ENCODE peak calls at places on chromosome 1, in four cellular contexts. W is Kasumi-1; E is ELR; X is stimulated activated CD8-positive, alpha-beta memory T cell treated with anti-CD3 and anti-CD28 coated beads, Interleukin-15, amount 100 ng/mL, for 1 hour. U is an unnamed sample.

GRCh38 chr1:162498442-162498785 is 796 bp downstream of the UHMK1 start:
- DNase-seq in W (peak; percentile 58), E (peak; percentile 26), X (no peak), U (no peak)

GRCh38 chr1:43082701-43083100 is 89.4 kb downstream of the EBNA1BP2 start:
- DNase-seq in E (no peak), W (no peak), X (no peak), U (no peak)

GRCh38 chr1:50570064-50570463 is 146.8 kb upstream of the DMRTA2 start:
- DNase-seq in E (no peak), X (no peak), W (no peak), U (no peak)

GRCh38 chr1:169550294-169550693 is 36.0 kb downstream of the F5 start:
- DNase-seq in W (peak; percentile 77), X (no peak), E (peak; percentile 58), U (peak; percentile 57)

GRCh38 chr1:53982034-53982761 is 35.8 kb downstream of the LDLRAD1 start:
- DNase-seq in W (peak; percentile 43), E (peak; percentile 63), X (no peak), U (peak; percentile 70)

GRCh38 chr1:41662061-41662655 is 177.7 kb upstream of the EDN2 start:
- DNase-seq in W (peak; percentile 58), X (peak; percentile 44), E (peak; percentile 85), U (peak; percentile 68)

GRCh38 chr1:52288286-52288685 is 77.7 kb downstream of the CC2D1B start:
- DNase-seq in W (no peak), X (no peak), E (peak; percentile 77), U (no peak)

GRCh38 chr1:201481761-201482493 is 12.9 kb upstream of the PHLDA3 start:
- DNase-seq in X (peak; percentile 68), W (peak; percentile 83), E (peak; percentile 85), U (peak; percentile 87)

GRCh38 chr1:41639332-41639936 is 155.0 kb upstream of the EDN2 start:
- DNase-seq in E (peak; percentile 87), W (no peak), X (no peak), U (no peak)

GRCh38 chr1:116067564-116067887 is 43.7 kb upstream of the MAB21L3 start:
- DNase-seq in X (no peak), E (peak; percentile 84), W (no peak), U (no peak)

GRCh38 chr1:94707321-94708298 is 112.5 kb upstream of the SLC44A3 start:
- DNase-seq in X (no peak), W (no peak), E (no peak), U (no peak)

GRCh38 chr1:229874609-229875008 is 192.4 kb upstream of the GALNT2 start:
- DNase-seq in E (no peak), W (no peak), X (no peak), U (no peak)

GRCh38 chr1:210726621-210727020 is 397.9 kb downstream of the HHAT start:
- DNase-seq in E (peak; percentile 41), W (no peak), X (no peak), U (peak; percentile 25)

GRCh38 chr1:166974647-166975345 is 544 bp downstream of the ILDR2 start:
- DNase-seq in X (no peak), W (no peak), E (no peak), U (peak; percentile 33)

GRCh38 chr1:107512836-107513235 is 372.0 kb downstream of the NTNG1 start:
- DNase-seq in E (no peak), X (no peak), W (no peak), U (no peak)

GRCh38 chr1:244496186-244496585 is 35.1 kb downstream of the CATSPERE start:
- DNase-seq in X (no peak), W (no peak), E (no peak), U (no peak)

GRCh38 chr1:206572835-206573771 is 39.2 kb downstream of the EIF2D start:
- DNase-seq in X (no peak), W (peak; percentile 70), E (no peak), U (no peak)

GRCh38 chr1:29503441-29503840 is 267.1 kb downstream of the PTPRU start:
- DNase-seq in W (no peak), E (no peak), X (no peak), U (no peak)

GRCh38 chr1:224911217-224911616 is 18.3 kb upstream of the DNAH14 start:
- DNase-seq in W (no peak), X (no peak), E (no peak), U (no peak)

GRCh38 chr1:87826639-87827345 is 498.1 kb downstream of the LMO4 start:
- DNase-seq in X (no peak), E (peak; percentile 50), W (no peak), U (peak; percentile 21)